ENCODE peak calls at places on chromosomes 6 and 20, in eight cellular contexts. M, Z, B, D, L, S, R and K are unnamed samples.

GRCh38 chr6:160092602-160093001 is 29.0 kb upstream of the SLC22A1 start:
- DNase-seq in M (no peak), Z (no peak), B (no peak), D (no peak), L (no peak), S (peak), R (no peak), K (no peak)

GRCh38 chr20:37383229-37383989 is 37.5 kb downstream of the SRC start:
- DNase-seq in M (peak), Z (peak), B (peak), D (no peak), L (no peak), S (no peak), R (no peak), K (no peak)

GRCh38 chr6:37029249-37029959 is 23.9 kb downstream of the FGD2 start:
- DNase-seq in M (peak), Z (peak), B (peak), D (no peak), L (peak), S (no peak), R (no peak), K (peak)

GRCh38 chr6:20564269-20564668 is 30.0 kb downstream of the CDKAL1 start:
- DNase-seq in M (peak), Z (no peak), B (peak), D (no peak), L (no peak), S (no peak), R (no peak), K (no peak)

GRCh38 chr20:59044796-59045195 is 2.2 kb upstream of the PRELID3B start:
- DNase-seq in M (no peak), Z (no peak), B (no peak), D (no peak), L (no peak), S (no peak), R (no peak), K (no peak)

GRCh38 chr6:394641-395289 is 3.2 kb downstream of the IRF4 start:
- DNase-seq in M (no peak), Z (no peak), B (no peak), D (no peak), L (no peak), S (peak), R (no peak), K (no peak)

GRCh38 chr20:986733-987355 is 15.3 kb downstream of the RSPO4 start:
- DNase-seq in M (peak), Z (no peak), B (peak), D (no peak), L (no peak), S (no peak), R (no peak), K (no peak)

GRCh38 chr20:10077081-10077471 is 42.3 kb downstream of the ANKEF1 start:
- DNase-seq in M (no peak), Z (no peak), B (no peak), D (no peak), L (no peak), S (no peak), R (no peak), K (no peak)

GRCh38 chr6:109182590-109182989 is 87.3 kb downstream of the CEP57L1 start:
- DNase-seq in M (no peak), Z (no peak), B (no peak), D (no peak), L (no peak), S (no peak), R (no peak), K (no peak)

GRCh38 chr6:137234505-137234863 is 15.3 kb upstream of the IFNGR1 start:
- DNase-seq in M (peak), Z (no peak), B (no peak), D (no peak), L (no peak), S (no peak), R (no peak), K (no peak)

GRCh38 chr6:27706431-27706830 is 205.8 kb downstream of the OR2B2 start:
- DNase-seq in M (no peak), Z (no peak), B (no peak), D (no peak), L (no peak), S (no peak), R (no peak), K (no peak)

GRCh38 chr20:41005361-41005729 is 23.3 kb upstream of the TOP1 start:
- DNase-seq in M (peak), Z (peak), B (peak), D (no peak), L (peak), S (no peak), R (no peak), K (peak)

GRCh38 chr6:109093732-109094131 is 914 bp downstream of the SESN1 start:
- DNase-seq in M (peak), Z (no peak), B (peak), D (no peak), L (no peak), S (no peak), R (no peak), K (no peak)

GRCh38 chr20:60223174-60223573 is 265.0 kb downstream of the CDH26 start:
- DNase-seq in M (no peak), Z (no peak), B (no peak), D (no peak), L (no peak), S (no peak), R (no peak), K (no peak)

GRCh38 chr20:45951925-45952834 is 17.7 kb downstream of the PCIF1 start:
- DNase-seq in M (no peak), Z (no peak), B (no peak), D (no peak), L (no peak), S (no peak), R (no peak), K (no peak)

GRCh38 chr6:160971151-160971550 is 20.4 kb upstream of the MAP3K4 start:
- DNase-seq in M (no peak), Z (no peak), B (no peak), D (no peak), L (no peak), S (no peak), R (no peak), K (no peak)

GRCh38 chr6:145155411-145155810 is 579.9 kb downstream of the EPM2A start:
- DNase-seq in M (no peak), Z (no peak), B (peak), D (no peak), L (no peak), S (no peak), R (no peak), K (no peak)

GRCh38 chr6:3026811-3027626 is 27.3 kb downstream of the NQO2 start:
- DNase-seq in M (no peak), Z (no peak), B (no peak), D (no peak), L (peak), S (peak), R (no peak), K (no peak)

GRCh38 chr20:20412750-20413149 is 44.8 kb downstream of the INSM1 start:
- DNase-seq in M (no peak), Z (no peak), B (no peak), D (no peak), L (no peak), S (no peak), R (no peak), K (no peak)

GRCh38 chr20:63491635-63492230 is 7.2 kb downstream of the EEF1A2 start:
- DNase-seq in M (no peak), Z (no peak), B (no peak), D (no peak), L (no peak), S (no peak), R (no peak), K (no peak)

GRCh38 chr20:5748246-5748645 is 2.0 kb upstream of the SHLD1 start:
- DNase-seq in M (no peak), Z (no peak), B (no peak), D (no peak), L (no peak), S (no peak), R (no peak), K (no peak)

GRCh38 chr20:54668271-54669053 is 193.1 kb downstream of the DOK5 start:
- DNase-seq in M (peak), Z (peak), B (peak), D (no peak), L (no peak), S (peak), R (no peak), K (no peak)

GRCh38 chr6:33160728-33161323 is 31.4 kb downstream of the COL11A2 start:
- DNase-seq in M (no peak), Z (no peak), B (peak), D (no peak), L (no peak), S (no peak), R (no peak), K (no peak)

GRCh38 chr20:2302369-2302768 is 6.6 kb downstream of the TGM3 start:
- DNase-seq in M (no peak), Z (no peak), B (no peak), D (no peak), L (no peak), S (no peak), R (no peak), K (no peak)

GRCh38 chr6:131107166-131107565 is 28.1 kb upstream of the AKAP7 start:
- DNase-seq in M (peak), Z (peak), B (peak), D (no peak), L (no peak), S (no peak), R (no peak), K (no peak)

GRCh38 chr6:101114703-101115102 is 233.6 kb upstream of the ASCC3 start:
- DNase-seq in M (peak), Z (no peak), B (peak), D (no peak), L (peak), S (no peak), R (no peak), K (no peak)

GRCh38 chr6:150153905-150154492 is 11.2 kb downstream of the PPP1R14C start:
- DNase-seq in M (no peak), Z (no peak), B (no peak), D (no peak), L (no peak), S (no peak), R (no peak), K (no peak)

GRCh38 chr20:43194187-43194586 is 4.5 kb upstream of the PTPRT start:
- DNase-seq in M (no peak), Z (no peak), B (no peak), D (no peak), L (no peak), S (peak), R (no peak), K (no peak)

GRCh38 chr6:113258771-113259170 is 598.4 kb upstream of the MARCKS start:
- DNase-seq in M (no peak), Z (no peak), B (peak), D (no peak), L (no peak), S (no peak), R (no peak), K (no peak)

GRCh38 chr6:38215225-38215624 is 395.7 kb downstream of the ZFAND3 start:
- DNase-seq in M (no peak), Z (no peak), B (no peak), D (no peak), L (no peak), S (no peak), R (no peak), K (no peak)

GRCh38 chr6:21348462-21349195 is 244.9 kb upstream of the SOX4 start:
- DNase-seq in M (peak), Z (no peak), B (peak), D (no peak), L (peak), S (no peak), R (no peak), K (peak)

GRCh38 chr20:22717466-22717865 is 133.1 kb upstream of the FOXA2 start:
- DNase-seq in M (no peak), Z (peak), B (no peak), D (no peak), L (peak), S (no peak), R (no peak), K (no peak)

GRCh38 chr6:63816979-63817436 is 181.4 kb downstream of the PHF3 start:
- DNase-seq in M (no peak), Z (no peak), B (no peak), D (no peak), L (no peak), S (no peak), R (no peak), K (no peak)

GRCh38 chr6:126396131-126396530 is 56.2 kb downstream of the CENPW start:
- DNase-seq in M (no peak), Z (no peak), B (no peak), D (no peak), L (no peak), S (no peak), R (no peak), K (no peak)